ENCODE peak calls at places on chromosomes 2 and 18, in six cellular contexts. V is sigmoid colon, M is HCT116, W is breast epithelium, U is AG09309, A is epithelial cell of proximal tubule. X is an unnamed sample.

GRCh38 chr2:37644191-37644590 is 27.3 kb downstream of the CDC42EP3 start:
- DNase-seq in W (no peak), A (no peak), V (no peak), M (no peak), U (no peak), X (no peak)

GRCh38 chr2:128437181-128437520 is 118.5 kb upstream of the HS6ST1 start:
- DNase-seq in M (no peak), A (no peak), W (no peak), U (no peak), V (peak; percentile 48), X (no peak)

GRCh38 chr2:236889791-236890704 is 195.6 kb upstream of the COPS8 start:
- DNase-seq in M (no peak), U (no peak), V (no peak), W (no peak), A (no peak), X (no peak)

GRCh38 chr18:79871026-79871390 is 73.3 kb downstream of the KCNG2 start:
- DNase-seq in U (no peak), V (no peak), A (no peak), W (no peak), M (no peak), X (no peak)

GRCh38 chr2:13002536-13002935 is 285.8 kb downstream of the TRIB2 start:
- DNase-seq in M (no peak), W (no peak), U (no peak), V (no peak), A (no peak), X (no peak)

GRCh38 chr2:38075436-38076249 is at the start of gene CYP1B1:
- DNase-seq in M (no peak), U (no peak), W (peak; percentile 52), V (peak; percentile 75), A (no peak), X (no peak)

GRCh38 chr2:158197940-158198339 is 96.3 kb downstream of the UPP2 start:
- DNase-seq in U (no peak), V (no peak), W (no peak), M (no peak), A (no peak), X (no peak)

GRCh38 chr2:206920936-206921335 is 18.4 kb upstream of the CPO start:
- DNase-seq in A (no peak), V (no peak), U (no peak), W (no peak), M (no peak), X (no peak)

GRCh38 chr2:112001136-112001764 is 53.8 kb upstream of the TMEM87B start:
- DNase-seq in U (no peak), V (no peak), A (no peak), W (no peak), M (no peak), X (peak; percentile 27)

GRCh38 chr2:133667085-133667484 is 98.8 kb upstream of the NCKAP5 start:
- DNase-seq in U (no peak), V (no peak), W (no peak), M (no peak), A (peak; percentile 38), X (no peak)

GRCh38 chr2:182559623-182560022 is 132.8 kb upstream of the PDE1A start:
- DNase-seq in U (no peak), M (peak; percentile 4), V (no peak), A (no peak), W (no peak), X (no peak)

GRCh38 chr18:62621546-62621945 is 93.8 kb upstream of the PHLPP1 start:
- DNase-seq in W (no peak), A (no peak), V (no peak), M (no peak), U (peak; percentile 24), X (no peak)

GRCh38 chr2:221569342-221570278 is 2.5 kb downstream of the EPHA4 start:
- DNase-seq in M (no peak), V (no peak), U (no peak), A (no peak), W (no peak), X (no peak)
- H3K4me3 ChIP-seq in M (no peak overlapping the region), V (peak overlapping the region; percentile 69), U (peak overlapping the region; percentile 91), A (peak overlapping the region; percentile 63), W (peak overlapping the region; percentile 79), X (no peak overlapping the region)

GRCh38 chr2:192286093-192286701 is 91.5 kb upstream of the TMEFF2 start:
- DNase-seq in V (no peak), A (no peak), M (peak; percentile 31), W (no peak), U (peak; percentile 28), X (no peak)
- TF ChIP-seq CTCF in V (no peak), A (peak; percentile 72), M (peak; percentile 64), W (no peak), U (peak; percentile 74), X (peak; percentile 36)

DNA sequence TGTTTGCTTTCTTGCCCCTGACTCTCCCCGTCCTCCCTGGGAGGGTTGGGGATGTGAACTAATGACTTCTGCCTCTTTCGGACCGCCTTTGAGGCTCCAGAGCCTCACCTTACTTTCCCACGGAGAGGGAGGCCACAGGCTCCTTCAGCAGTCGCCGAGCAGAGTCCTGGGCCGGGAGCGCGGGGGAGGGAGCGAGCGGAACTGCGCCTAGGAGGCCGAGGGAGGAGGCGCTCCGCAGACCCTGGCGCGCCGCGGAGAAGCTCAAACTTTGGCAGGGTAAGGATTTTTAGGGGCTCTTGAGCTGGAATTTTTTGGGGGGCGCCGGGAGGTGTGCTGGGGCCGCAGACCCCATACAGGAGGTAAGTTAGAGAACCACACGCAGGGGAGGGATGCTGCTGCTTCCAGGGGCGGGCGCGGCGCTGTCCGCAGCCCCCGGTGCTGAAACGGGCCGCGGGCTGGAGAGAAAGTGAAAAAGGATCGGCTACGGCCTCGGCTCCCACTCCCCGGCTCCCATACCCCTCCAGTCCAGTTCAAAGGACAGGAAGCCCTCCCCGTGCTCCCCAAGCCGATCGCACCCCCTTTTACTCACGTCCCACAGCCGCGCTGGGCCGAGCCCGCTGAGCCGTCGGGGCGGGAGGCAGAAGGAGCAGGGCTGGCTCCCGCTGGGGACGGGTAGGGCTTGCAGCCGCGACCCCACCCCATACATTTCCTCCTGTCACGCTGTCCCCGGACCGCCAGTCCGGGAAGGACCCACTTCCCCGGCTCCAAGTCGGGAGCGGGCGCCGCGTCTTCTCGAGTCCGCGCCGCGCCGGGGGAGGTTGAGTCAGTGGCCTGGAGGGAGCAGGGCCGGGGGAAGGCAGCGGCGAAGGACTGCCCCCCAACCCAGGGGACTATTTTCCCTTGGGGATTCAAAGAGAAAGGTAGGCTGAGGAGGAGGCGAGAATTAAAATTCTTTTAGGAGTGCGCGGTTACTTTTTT is at the start of gene CNGA3:
- DNase-seq in A (no peak), V (no peak), U (no peak), W (no peak), M (no peak), X (no peak)
- H3K4me3 ChIP-seq in A (peak within 1 kb of the TSS; percentile 24), V (peak within 1 kb of the TSS; percentile 37), U (peak within 1 kb of the TSS; percentile 35), W (peak within 1 kb of the TSS; percentile 53), M (no peak within 1 kb of the TSS), X (no peak within 1 kb of the TSS)

GRCh38 chr18:4453712-4454547 is 1.2 kb downstream of the DLGAP1 start:
- DNase-seq in U (no peak), V (no peak), A (no peak), W (no peak), M (no peak), X (no peak)

GRCh38 chr18:4450065-4450676 is 4.9 kb downstream of the DLGAP1 start:
- DNase-seq in M (no peak), V (no peak), W (no peak), A (no peak), U (no peak), X (no peak)

GRCh38 chr18:4454548-4455112 is 477 bp downstream of the DLGAP1 start:
- DNase-seq in V (no peak), W (no peak), A (no peak), M (no peak), U (no peak), X (no peak)

GRCh38 chr18:4455113-4455811 is at the start of gene DLGAP1:
- DNase-seq in U (no peak), A (no peak), M (no peak), W (peak; percentile 60), V (peak; percentile 63), X (no peak)
- TF ChIP-seq CTCF in U (no peak), A (no peak), M (no peak), W (no peak), V (no peak), X (no peak)

GRCh38 chr18:27688581-27688980 is 488.3 kb downstream of the CDH2 start:
- DNase-seq in V (no peak), W (no peak), U (no peak), A (no peak), M (no peak), X (no peak)
- H3K4me3 ChIP-seq in V (no peak overlapping the region), W (no peak overlapping the region), U (no peak overlapping the region), A (no peak overlapping the region), M (no peak overlapping the region), X (no peak overlapping the region)

X was measured in GM12864.